ENCODE peak calls at places on chromosome 1, in five cellular contexts. One of them, this sample, is unnamed.

GRCh38 chr1:156797212-156797871 is 19.3 kb downstream of the SH2D2A start:
- DNase-seq in HEK293T: peak; percentile 68
- DNase-seq in GM12878: no peak
- DNase-seq in HepG2: peak; percentile 55
- DNase-seq in H1: no peak
- DNase-seq in this sample: peak; percentile 68

GRCh38 chr1:1625404-1625775 is 6.6 kb upstream of the MMP23B start:
- DNase-seq in HEK293T: no peak
- DNase-seq in GM12878: no peak
- DNase-seq in H1: no peak
- DNase-seq in HepG2: no peak
- DNase-seq in this sample: no peak

GRCh38 chr1:116256875-116257823 is 115.9 kb upstream of the ATP1A1 start:
- DNase-seq in H1: no peak
- DNase-seq in GM12878: peak; percentile 9
- DNase-seq in HepG2: no peak
- DNase-seq in HEK293T: no peak
- DNase-seq in this sample: no peak

GRCh38 chr1:30758785-30759380 is 1.3 kb upstream of the LAPTM5 start:
- DNase-seq in H1: no peak
- DNase-seq in GM12878: peak; percentile 85
- DNase-seq in HepG2: no peak
- DNase-seq in HEK293T: peak; percentile 72
- DNase-seq in this sample: no peak

GRCh38 chr1:204268101-204268500 is 54.3 kb upstream of the GOLT1A start:
- DNase-seq in HEK293T: no peak
- DNase-seq in GM12878: no peak
- DNase-seq in H1: no peak
- DNase-seq in HepG2: no peak
- DNase-seq in this sample: no peak

GRCh38 chr1:33288976-33289857 is 31.7 kb downstream of the A3GALT2 start:
- DNase-seq in HEK293T: no peak
- DNase-seq in GM12878: no peak
- DNase-seq in HepG2: no peak
- DNase-seq in H1: no peak
- DNase-seq in this sample: no peak

GRCh38 chr1:224501836-224502235 is 67.2 kb upstream of the WDR26 start:
- DNase-seq in GM12878: no peak
- DNase-seq in HEK293T: no peak
- DNase-seq in HepG2: no peak
- DNase-seq in H1: no peak
- DNase-seq in this sample: no peak

GRCh38 chr1:150567341-150567716 is 12.1 kb downstream of the MCL1 start:
- DNase-seq in GM12878: peak; percentile 96
- DNase-seq in HepG2: no peak
- DNase-seq in HEK293T: no peak
- DNase-seq in H1: no peak
- DNase-seq in this sample: no peak

GRCh38 chr1:246946366-246946765 is 14.6 kb upstream of the AHCTF1 start:
- DNase-seq in GM12878: no peak
- DNase-seq in HEK293T: no peak
- DNase-seq in H1: no peak
- DNase-seq in HepG2: no peak
- DNase-seq in this sample: no peak

GRCh38 chr1:151502859-151503509 is 8.2 kb upstream of the CGN start:
- DNase-seq in GM12878: no peak
- DNase-seq in HEK293T: no peak
- DNase-seq in H1: no peak
- DNase-seq in HepG2: no peak
- DNase-seq in this sample: no peak

GRCh38 chr1:37925316-37925715 is 21.5 kb downstream of the INPP5B start:
- DNase-seq in H1: no peak
- DNase-seq in HepG2: no peak
- DNase-seq in GM12878: no peak
- DNase-seq in HEK293T: no peak
- DNase-seq in this sample: no peak

GRCh38 chr1:157725214-157725577 is 24.6 kb upstream of the FCRL3 start:
- DNase-seq in GM12878: no peak
- DNase-seq in H1: no peak
- DNase-seq in HEK293T: no peak
- DNase-seq in HepG2: no peak
- DNase-seq in this sample: no peak

GRCh38 chr1:231940721-231941120 is 314.1 kb downstream of the DISC1 start:
- DNase-seq in HEK293T: no peak
- DNase-seq in HepG2: no peak
- DNase-seq in GM12878: no peak
- DNase-seq in H1: no peak
- DNase-seq in this sample: no peak

GRCh38 chr1:96815914-96816313 is 94.3 kb downstream of the PTBP2 start:
- DNase-seq in H1: no peak
- DNase-seq in HEK293T: no peak
- DNase-seq in GM12878: no peak
- DNase-seq in HepG2: no peak
- DNase-seq in this sample: no peak

GRCh38 chr1:58539553-58539952 is 7.0 kb downstream of the OMA1 start:
- DNase-seq in HEK293T: no peak
- DNase-seq in HepG2: no peak
- DNase-seq in GM12878: no peak
- DNase-seq in H1: no peak
- DNase-seq in this sample: no peak

GRCh38 chr1:181469829-181470228 is 13.5 kb upstream of the CACNA1E start:
- DNase-seq in GM12878: no peak
- DNase-seq in HEK293T: no peak
- DNase-seq in H1: no peak
- DNase-seq in HepG2: no peak
- DNase-seq in this sample: peak; percentile 49

GRCh38 chr1:117366281-117366981 is 818 bp upstream of the MAN1A2 start:
- DNase-seq in GM12878: no peak
- DNase-seq in HepG2: peak; percentile 44
- DNase-seq in HEK293T: peak; percentile 90
- DNase-seq in H1: peak; percentile 82
- DNase-seq in this sample: peak; percentile 55

GRCh38 chr1:43237131-43237530 is 32.7 kb upstream of the TMEM125 start:
- DNase-seq in H1: no peak
- DNase-seq in HepG2: no peak
- DNase-seq in HEK293T: no peak
- DNase-seq in GM12878: no peak
- DNase-seq in this sample: no peak

GRCh38 chr1:36224537-36225297 is 474 bp downstream of the THRAP3 start:
- DNase-seq in HepG2: peak; percentile 89
- DNase-seq in H1: peak; percentile 88
- DNase-seq in HEK293T: peak; percentile 78
- DNase-seq in GM12878: no peak
- DNase-seq in this sample: peak; percentile 75

GRCh38 chr1:94554611-94555010 is 13.1 kb upstream of the F3 start:
- DNase-seq in HEK293T: no peak
- DNase-seq in GM12878: no peak
- DNase-seq in HepG2: no peak
- DNase-seq in H1: no peak
- DNase-seq in this sample: no peak

GRCh38 chr1:42946120-42947009 is 12.3 kb downstream of the SLC2A1 start:
- DNase-seq in HEK293T: no peak
- DNase-seq in GM12878: no peak
- DNase-seq in H1: no peak
- DNase-seq in HepG2: no peak
- DNase-seq in this sample: no peak

GRCh38 chr1:75615664-75616435 is 4.9 kb upstream of the SLC44A5 start:
- DNase-seq in HepG2: no peak
- DNase-seq in GM12878: no peak
- DNase-seq in HEK293T: peak; percentile 71
- DNase-seq in H1: peak; percentile 73
- DNase-seq in this sample: peak; percentile 33

GRCh38 chr1:158329807-158330206 is 1.5 kb downstream of the CD1B start:
- DNase-seq in HEK293T: no peak
- DNase-seq in HepG2: no peak
- DNase-seq in H1: no peak
- DNase-seq in GM12878: no peak
- DNase-seq in this sample: no peak

GRCh38 chr1:56416385-56416972 is 162.9 kb downstream of the PLPP3 start:
- DNase-seq in HEK293T: no peak
- DNase-seq in GM12878: no peak
- DNase-seq in HepG2: peak; percentile 58
- DNase-seq in H1: no peak
- DNase-seq in this sample: no peak

GRCh38 chr1:19754482-19754881 is 45.2 kb downstream of the TMCO4 start:
- DNase-seq in HepG2: no peak
- DNase-seq in H1: no peak
- DNase-seq in HEK293T: peak; percentile 41
- DNase-seq in GM12878: no peak
- DNase-seq in this sample: no peak
- TF ChIP-seq SUZ12 in HepG2: no peak
- TF ChIP-seq SUZ12 in H1: no peak
- TF ChIP-seq SUZ12 in HEK293T: no peak
- TF ChIP-seq SUZ12 in GM12878: no peak
- TF ChIP-seq SUZ12 in this sample: no peak

GRCh38 chr1:112296908-112297307 is 99.1 kb upstream of the CTTNBP2NL start:
- DNase-seq in GM12878: no peak
- DNase-seq in HepG2: no peak
- DNase-seq in HEK293T: no peak
- DNase-seq in H1: no peak
- DNase-seq in this sample: no peak
- TF ChIP-seq SUZ12 in GM12878: no peak
- TF ChIP-seq SUZ12 in HepG2: no peak
- TF ChIP-seq SUZ12 in HEK293T: no peak
- TF ChIP-seq SUZ12 in H1: no peak
- TF ChIP-seq SUZ12 in this sample: no peak

DNA sequence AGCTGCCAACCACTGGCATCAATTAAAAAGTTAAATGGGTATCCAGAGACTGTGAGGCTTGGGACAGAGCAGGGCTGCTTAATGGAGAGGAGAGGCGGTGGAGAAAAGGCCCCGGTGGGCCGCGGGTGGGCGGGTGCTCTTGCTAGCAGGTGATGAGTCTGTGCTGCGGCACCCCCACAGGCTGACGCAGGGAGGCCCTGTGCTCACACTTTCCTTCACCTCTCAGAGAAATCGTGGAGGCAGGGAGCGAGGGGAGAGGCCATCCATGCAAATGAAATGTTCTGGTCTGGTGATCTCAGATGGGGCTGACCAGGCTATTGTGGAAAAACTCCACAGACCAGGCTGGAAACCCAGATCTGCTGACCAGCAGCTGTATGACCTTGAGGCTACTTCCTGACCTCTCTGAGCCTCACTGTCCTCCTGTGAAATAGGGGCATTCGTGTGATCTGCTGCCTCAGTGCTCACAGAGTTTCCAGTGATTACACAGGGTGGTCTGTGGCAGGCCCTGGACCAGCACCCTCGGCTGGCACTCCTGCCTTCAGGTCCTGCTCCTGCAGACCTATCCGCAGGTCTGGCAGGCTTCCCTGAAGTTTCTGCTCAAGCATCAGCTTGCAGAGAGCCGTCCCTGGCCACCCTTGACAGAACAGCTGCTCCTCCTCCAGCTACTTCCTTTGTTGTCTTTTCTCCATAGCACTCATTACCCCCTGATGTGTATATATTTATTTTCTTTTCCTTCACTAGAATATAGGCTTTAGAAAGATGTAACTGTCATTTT is 89.2 kb downstream of the BEND5 start:
- DNase-seq in HepG2: no peak
- DNase-seq in GM12878: no peak
- DNase-seq in H1: no peak
- DNase-seq in HEK293T: no peak
- DNase-seq in this sample: no peak
- TF ChIP-seq SUZ12 in HepG2: no peak
- TF ChIP-seq SUZ12 in GM12878: no peak
- TF ChIP-seq SUZ12 in H1: no peak
- TF ChIP-seq SUZ12 in HEK293T: no peak
- TF ChIP-seq SUZ12 in this sample: no peak

DNA sequence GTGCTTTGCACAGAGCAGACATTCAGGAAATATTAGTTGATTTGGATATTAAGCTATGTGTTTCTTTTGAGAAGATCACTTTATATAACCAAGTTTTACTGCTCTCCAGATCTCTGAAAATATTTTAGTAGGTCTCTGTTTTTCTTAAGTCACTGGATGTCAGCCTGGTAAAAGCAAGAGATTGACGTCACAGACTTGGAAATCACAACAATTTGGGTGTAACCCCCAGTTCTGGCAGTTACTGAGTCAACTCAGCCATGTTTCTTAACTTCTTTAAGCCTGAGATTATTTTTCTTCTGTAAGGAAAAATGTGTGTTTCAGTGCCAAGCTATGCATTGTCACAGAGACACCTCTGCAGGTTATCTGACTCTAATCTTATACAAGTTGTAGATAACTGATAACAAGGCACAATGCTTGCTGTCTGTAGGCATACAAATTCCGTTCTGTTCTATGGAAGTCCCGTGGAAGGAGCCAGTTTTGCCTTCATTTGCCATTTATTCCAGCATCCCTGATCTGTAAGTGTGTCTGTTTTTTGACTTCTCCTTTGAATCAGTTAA is 258.2 kb upstream of the KAZN start:
- DNase-seq in GM12878: no peak
- DNase-seq in H1: no peak
- DNase-seq in HepG2: no peak
- DNase-seq in HEK293T: no peak
- DNase-seq in this sample: no peak
- TF ChIP-seq SUZ12 in GM12878: no peak
- TF ChIP-seq SUZ12 in H1: no peak
- TF ChIP-seq SUZ12 in HepG2: no peak
- TF ChIP-seq SUZ12 in HEK293T: no peak
- TF ChIP-seq SUZ12 in this sample: no peak

GRCh38 chr1:212459656-212460055 is 26.9 kb downstream of the NENF start:
- DNase-seq in HepG2: no peak
- DNase-seq in HEK293T: no peak
- DNase-seq in H1: no peak
- DNase-seq in GM12878: no peak
- DNase-seq in this sample: no peak

GRCh38 chr1:212456166-212456528 is 23.4 kb downstream of the NENF start:
- DNase-seq in HepG2: no peak
- DNase-seq in HEK293T: no peak
- DNase-seq in GM12878: no peak
- DNase-seq in H1: no peak
- DNase-seq in this sample: no peak

GRCh38 chr1:212460376-212460775 is 27.7 kb downstream of the NENF start:
- DNase-seq in HEK293T: no peak
- DNase-seq in HepG2: no peak
- DNase-seq in GM12878: no peak
- DNase-seq in H1: no peak
- DNase-seq in this sample: no peak

GRCh38 chr1:212457740-212458338 is 25.1 kb downstream of the NENF start:
- DNase-seq in HEK293T: peak; percentile 69
- DNase-seq in H1: peak; percentile 92
- DNase-seq in GM12878: no peak
- DNase-seq in HepG2: peak; percentile 23
- DNase-seq in this sample: peak; percentile 91

DNA sequence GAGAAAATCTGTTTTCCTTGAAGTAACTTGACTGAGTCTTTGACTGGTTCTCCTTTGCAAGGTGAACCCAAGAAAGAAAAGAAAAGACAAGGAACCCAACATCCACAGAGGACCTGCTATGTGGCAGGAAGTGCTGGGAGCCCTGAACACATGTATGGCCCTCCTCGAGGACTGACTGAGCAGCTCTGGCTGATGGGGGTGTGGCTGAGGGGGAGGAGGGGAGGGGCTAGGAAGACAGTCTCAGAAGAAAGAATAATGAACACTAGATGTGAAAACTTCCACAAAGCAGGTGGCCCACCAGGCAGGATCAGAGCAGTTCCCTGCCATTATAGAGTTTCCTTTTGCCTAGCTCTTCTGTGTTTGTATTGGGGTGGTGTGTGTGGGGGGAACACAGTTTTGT is 26.1 kb downstream of the NENF start:
- DNase-seq in HepG2: no peak
- DNase-seq in GM12878: no peak
- DNase-seq in HEK293T: no peak
- DNase-seq in H1: no peak
- DNase-seq in this sample: no peak
- TF ChIP-seq SUZ12 in HepG2: no peak
- TF ChIP-seq SUZ12 in GM12878: no peak
- TF ChIP-seq SUZ12 in HEK293T: no peak
- TF ChIP-seq SUZ12 in H1: no peak
- TF ChIP-seq SUZ12 in this sample: no peak

This sample was measured in NT2/D1.